ENCODE peak calls at places on chromosomes 1 and 21, in five cellular contexts. W is GM10248, O is astrocyte of the cerebellum, I is substantia nigra, A is T follicular helper cell. E is an unnamed sample.

GRCh38 chr21:45355573-45355972 is 49.4 kb upstream of the COL18A1 start:
- DNase-seq in W (no peak), O (no peak), I (no peak), A (no peak), E (no peak)

GRCh38 chr1:12344611-12345299 is 114.9 kb downstream of the VPS13D start:
- DNase-seq in W (peak), O (no peak), I (peak), A (no peak), E (no peak)

GRCh38 chr1:41876533-41877445 is 41.9 kb downstream of the HIVEP3 start:
- DNase-seq in W (peak), O (no peak), I (no peak), A (no peak), E (no peak)

GRCh38 chr1:170375082-170375733 is 156.8 kb upstream of the GORAB start:
- DNase-seq in W (no peak), O (no peak), I (no peak), A (no peak), E (no peak)

GRCh38 chr1:145956776-145957442 is 908 bp downstream of the LIX1L start:
- DNase-seq in W (no peak), O (no peak), I (no peak), A (no peak), E (no peak)

GRCh38 chr1:206023682-206024081 is at the start of gene CTSE:
- DNase-seq in W (no peak), O (no peak), I (no peak), A (no peak), E (no peak)

GRCh38 chr1:64401285-64401684 is 68.6 kb upstream of the CACHD1 start:
- DNase-seq in W (no peak), O (no peak), I (no peak), A (no peak), E (no peak)

GRCh38 chr1:242239394-242239793 is 240.5 kb upstream of the MAP1LC3C start:
- DNase-seq in W (no peak), O (no peak), I (no peak), A (no peak), E (no peak)

E was measured in GM19239.